ENCODE peak calls at places on chromosome 7, in ten cellular contexts. H is cardiac muscle cell, D is WTC11, E is B cell, W is AG09309, M is neural crest cell, S is dorsolateral prefrontal cortex, T is GM13977, B is prostate gland, V is HCT116. A is an unnamed sample.

GRCh38 chr7:79420464-79420863 is 33.0 kb downstream of the MAGI2 start:
- DNase-seq in H (peak), D (no peak), E (no peak), W (peak), M (no peak), S (no peak), T (no peak), B (no peak), V (no peak), A (no peak)

GRCh38 chr7:142790565-142790964 is 19.8 kb downstream of the PRSS2 start:
- DNase-seq in H (no peak), D (no peak), E (no peak), W (no peak), M (no peak), S (no peak), T (no peak), B (no peak), V (no peak), A (no peak)

GRCh38 chr7:47342646-47343045 is 239.3 kb downstream of the TNS3 start:
- DNase-seq in H (no peak), D (no peak), E (no peak), W (no peak), M (no peak), S (no peak), T (no peak), B (no peak), V (no peak), A (no peak)

GRCh38 chr7:33185786-33186185 is 56.4 kb downstream of the BBS9 start:
- DNase-seq in H (peak), D (no peak), E (peak), W (no peak), M (no peak), S (no peak), T (peak), B (no peak), V (peak), A (no peak)

GRCh38 chr7:120131096-120131839 is 141.7 kb upstream of the KCND2 start:
- DNase-seq in H (no peak), D (no peak), E (no peak), W (no peak), M (no peak), S (no peak), T (no peak), B (no peak), V (no peak), A (no peak)

GRCh38 chr7:120988591-120989299 is at the start of gene CPED1:
- DNase-seq in H (peak), D (peak), E (peak), W (peak), M (peak), S (peak), T (peak), B (peak), V (no peak), A (peak)

GRCh38 chr7:13797545-13797944 is 191.9 kb downstream of the ETV1 start:
- DNase-seq in H (peak), D (no peak), E (no peak), W (no peak), M (no peak), S (no peak), T (no peak), B (no peak), V (no peak), A (no peak)

GRCh38 chr7:74718336-74718735 is 55.5 kb upstream of the NCF1 start:
- DNase-seq in H (no peak), D (no peak), E (no peak), W (no peak), M (no peak), S (no peak), T (no peak), B (no peak), V (no peak), A (no peak)

GRCh38 chr7:129144834-129145668 is 544 bp downstream of the TSPAN33 start:
- DNase-seq in H (no peak), D (no peak), E (peak), W (no peak), M (no peak), S (no peak), T (no peak), B (no peak), V (no peak), A (peak)

GRCh38 chr7:141012696-141013344 is 1.9 kb downstream of the MRPS33 start:
- DNase-seq in H (no peak), D (no peak), E (no peak), W (no peak), M (no peak), S (no peak), T (no peak), B (no peak), V (no peak), A (no peak)

GRCh38 chr7:101781384-101781783 is 36.0 kb upstream of the CUX1 start:
- DNase-seq in H (no peak), D (no peak), E (no peak), W (no peak), M (no peak), S (no peak), T (no peak), B (no peak), V (no peak), A (no peak)

GRCh38 chr7:28754027-28754426 is 204.1 kb downstream of the TRIL start:
- DNase-seq in H (peak), D (no peak), E (no peak), W (no peak), M (peak), S (peak), T (peak), B (no peak), V (no peak), A (no peak)

GRCh38 chr7:41114691-41115090 is 588.2 kb downstream of the INHBA start:
- DNase-seq in H (no peak), D (no peak), E (no peak), W (no peak), M (no peak), S (no peak), T (no peak), B (no peak), V (no peak), A (no peak)

GRCh38 chr7:133863362-133864061 is 263.6 kb upstream of the LRGUK start:
- DNase-seq in H (no peak), D (no peak), E (no peak), W (no peak), M (no peak), S (no peak), T (no peak), B (no peak), V (no peak), A (no peak)

GRCh38 chr7:92729172-92729571 is 107.2 kb downstream of the CDK6 start:
- DNase-seq in H (peak), D (no peak), E (no peak), W (no peak), M (no peak), S (no peak), T (no peak), B (no peak), V (no peak), A (no peak)

GRCh38 chr7:91953618-91954017 is 13.0 kb downstream of the AKAP9 start:
- DNase-seq in H (peak), D (no peak), E (no peak), W (no peak), M (no peak), S (no peak), T (no peak), B (no peak), V (no peak), A (no peak)

GRCh38 chr7:121384159-121384745 is 11.9 kb downstream of the FAM3C start:
- DNase-seq in H (no peak), D (no peak), E (no peak), W (no peak), M (no peak), S (no peak), T (no peak), B (no peak), V (no peak), A (no peak)

DNA sequence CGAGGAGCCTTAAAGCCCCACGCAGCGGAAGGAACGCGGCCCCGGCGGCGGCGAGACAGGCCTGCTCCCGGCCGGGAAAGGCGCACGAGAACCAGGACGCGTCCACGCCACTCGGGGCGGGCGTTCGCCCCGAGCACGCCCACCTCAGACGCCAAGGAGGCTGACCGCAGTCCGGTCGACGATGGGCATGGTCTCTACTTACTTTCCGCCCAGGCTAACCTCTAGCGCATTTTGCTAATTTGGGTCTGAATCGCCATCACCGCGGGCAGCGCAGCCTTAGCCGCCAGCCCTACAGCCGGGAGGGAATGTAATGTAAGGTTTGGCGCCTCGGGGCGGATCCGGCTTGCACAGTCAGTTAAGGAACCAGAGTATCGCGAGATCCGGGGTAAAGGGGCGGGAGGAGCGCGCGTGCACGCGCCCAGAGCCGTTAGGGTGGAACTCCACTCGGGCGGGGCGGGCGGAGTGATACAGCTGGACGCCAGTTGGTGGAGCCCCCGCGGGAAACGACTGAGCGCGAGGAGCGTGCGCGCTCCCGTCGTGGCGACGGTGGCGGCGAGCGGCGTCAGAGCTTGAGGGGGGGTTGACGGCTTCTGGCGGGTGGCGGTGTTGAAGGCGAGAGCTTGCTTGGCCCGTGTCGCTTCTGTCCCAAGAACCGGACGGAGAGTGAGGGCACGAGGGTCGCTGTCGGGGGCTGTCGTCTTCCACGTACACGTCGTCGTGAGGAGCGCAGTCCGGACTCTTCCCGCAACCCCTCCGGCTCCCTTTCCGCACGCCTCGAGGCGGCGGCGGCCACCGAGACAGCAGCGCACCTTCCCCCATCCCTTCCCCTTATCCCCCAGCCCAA is at the start of gene LUC7L2:
- DNase-seq in H (peak), D (peak), E (peak), W (peak), M (peak), S (peak), T (peak), B (peak), V (peak), A (peak)
- TF ChIP-seq CTCF in H (no peak), D (no peak), E (no peak), W (no peak), M (no peak), S (peak), T (no peak), B (no peak), V (no peak), A (no peak)

DNA sequence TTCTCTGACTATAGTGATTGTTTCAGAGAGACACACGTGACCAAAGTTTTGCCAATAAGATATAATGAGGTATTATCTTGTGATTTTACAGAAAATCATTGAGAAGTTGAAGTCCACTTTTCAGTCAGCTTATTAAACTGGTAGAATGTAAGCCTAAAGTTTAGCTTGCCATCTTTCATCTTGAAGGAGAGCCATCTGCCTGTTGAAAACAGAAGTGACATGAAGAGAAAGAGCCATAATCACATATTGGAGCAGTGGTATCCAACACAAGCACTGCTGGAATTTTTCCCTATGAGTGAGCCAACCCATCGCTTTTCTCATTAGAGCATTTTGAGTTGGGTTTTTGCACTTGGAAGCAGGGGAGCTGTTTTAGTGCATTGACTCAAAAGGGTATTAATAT is 117.6 kb upstream of the FERD3L start:
- DNase-seq in H (no peak), D (no peak), E (no peak), W (no peak), M (no peak), S (no peak), T (no peak), B (no peak), V (no peak), A (no peak)
- TF ChIP-seq CTCF in H (no peak), D (no peak), E (no peak), W (no peak), M (no peak), S (no peak), T (no peak), B (no peak), V (no peak), A (no peak)

DNA sequence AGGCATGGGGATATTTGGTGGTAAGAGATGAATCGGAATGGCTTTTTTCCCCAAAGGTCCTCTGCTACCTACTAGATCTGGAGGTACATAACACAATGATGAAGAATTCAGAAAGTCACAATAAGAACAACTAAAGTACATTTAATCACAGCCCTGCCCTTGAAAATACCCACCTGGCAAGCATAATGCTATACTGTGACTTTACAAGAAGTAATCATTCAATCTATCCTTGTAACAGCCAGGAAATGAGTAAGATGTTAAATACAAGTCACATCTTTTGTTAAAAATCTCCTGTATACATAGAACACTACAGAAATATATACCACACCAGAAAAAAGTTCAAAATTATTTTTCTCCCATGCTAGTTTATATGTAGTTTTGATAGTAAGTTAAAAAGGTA is 108.3 kb upstream of the ABCB5 start:
- DNase-seq in H (no peak), D (no peak), E (no peak), W (no peak), M (no peak), S (no peak), T (no peak), B (no peak), V (no peak), A (no peak)
- TF ChIP-seq CTCF in H (no peak), D (no peak), E (no peak), W (no peak), M (no peak), S (no peak), T (no peak), B (no peak), V (no peak), A (no peak)

DNA sequence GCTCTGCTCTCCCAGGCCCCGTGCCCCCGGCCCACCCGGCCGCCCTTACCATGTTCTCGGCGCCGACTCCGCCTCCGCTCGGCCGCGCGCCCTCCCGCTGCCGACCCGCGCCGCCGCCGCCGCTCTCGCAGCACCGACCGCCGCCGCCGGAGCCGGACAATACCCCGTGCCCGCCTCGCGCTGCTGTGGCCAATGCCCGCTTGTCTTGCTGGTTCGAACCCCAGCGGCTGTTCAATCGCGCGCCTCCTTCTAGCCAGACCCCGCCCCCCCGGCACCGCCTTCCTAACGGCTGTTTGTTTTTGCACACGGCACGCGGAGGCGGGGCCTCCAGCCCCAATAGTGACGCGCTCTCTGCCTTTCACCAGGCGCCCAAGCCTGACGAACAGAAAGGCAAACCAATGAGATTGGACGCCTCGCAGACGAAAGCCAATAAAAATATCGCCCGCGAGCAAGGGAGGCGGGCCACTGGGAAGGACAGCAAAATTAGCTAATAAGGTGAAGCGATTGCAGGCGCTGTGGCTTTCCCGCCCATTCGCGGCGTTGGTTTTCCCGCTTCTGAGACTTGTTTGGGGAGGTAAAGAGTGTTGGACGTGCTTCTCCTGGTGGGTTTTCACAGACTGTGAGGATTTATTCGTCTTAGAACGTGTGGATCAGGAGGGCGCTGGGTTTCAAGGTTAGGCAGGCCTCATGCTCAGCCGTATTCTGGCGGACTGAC is at the start of gene H2AZ2:
- DNase-seq in H (peak), D (peak), E (peak), W (peak), M (peak), S (peak), T (peak), B (peak), V (peak), A (peak)
- TF ChIP-seq CTCF in H (no peak), D (no peak), E (peak), W (no peak), M (no peak), S (peak), T (no peak), B (peak), V (no peak), A (no peak)